ENCODE peak calls at places on chromosomes 7 and 10, in four cellular contexts. T is progenitor cell of endocrine pancreas; R is IMR-90; X is CD8-positive, alpha-beta memory T cell. W is an unnamed sample.

GRCh38 chr7:149422914-149423285 is 38.0 kb downstream of the ZNF777 start:
- DNase-seq in T (no peak), R (no peak), X (no peak), W (no peak)

GRCh38 chr7:99340659-99341058 is 15.0 kb downstream of the ARPC1A start:
- DNase-seq in T (no peak), R (peak; percentile 57), X (no peak), W (no peak)

GRCh38 chr10:88293073-88293472 is 290.0 kb downstream of the RNLS start:
- DNase-seq in T (no peak), R (peak; percentile 29), X (no peak), W (no peak)

GRCh38 chr10:78742730-78743615 is 325.8 kb upstream of the ZMIZ1 start:
- DNase-seq in T (no peak), R (no peak), X (peak; percentile 47), W (peak; percentile 6)

GRCh38 chr10:31280972-31281371 is 38.0 kb upstream of the ZEB1 start:
- DNase-seq in T (no peak), R (no peak), X (no peak), W (no peak)

GRCh38 chr10:76309744-76310441 is 878.5 kb downstream of the LRMDA start:
- DNase-seq in T (no peak), R (peak; percentile 32), X (no peak), W (no peak)

GRCh38 chr7:73830872-73831655 is at the start of gene CLDN4:
- DNase-seq in T (peak; percentile 81), R (no peak), X (no peak), W (peak; percentile 79)

GRCh38 chr7:101690061-101690460 is 61.0 kb upstream of the MYL10 start:
- DNase-seq in T (no peak), R (no peak), X (no peak), W (no peak)

GRCh38 chr10:58189269-58189668 is 78.4 kb downstream of the IPMK start:
- DNase-seq in T (no peak), R (peak; percentile 76), X (no peak), W (peak; percentile 7)

GRCh38 chr7:30970594-30971094 is 6.9 kb downstream of the GHRHR start:
- DNase-seq in T (no peak), R (no peak), X (no peak), W (peak; percentile 39)

GRCh38 chr7:32941181-32941995 is 15.9 kb upstream of the FKBP9 start:
- DNase-seq in T (no peak), R (no peak), X (no peak), W (no peak)

W was measured in NCI-H2171 treated with DMSO at 0.1 percent for 48 hours.